ENCODE peak calls at places on chromosomes 16 and 17, in four cellular contexts. L, O, E and Z are unnamed samples.

GRCh38 chr16:9256196-9256595 is 164.8 kb downstream of the HAPSTR1 start:
- DNase-seq in O (no peak), E (peak; percentile 57), L (no peak), Z (no peak)

GRCh38 chr17:33976816-33977215 is 278.3 kb upstream of the CCL2 start:
- DNase-seq in O (no peak), E (no peak), L (no peak), Z (no peak)

GRCh38 chr16:4330277-4330882 is 14.5 kb downstream of the GLIS2 start:
- DNase-seq in O (peak; percentile 76), E (peak; percentile 91), L (peak; percentile 84), Z (no peak)

GRCh38 chr16:89027281-89027680 is 50.3 kb upstream of the CBFA2T3 start:
- DNase-seq in L (no peak), E (no peak), O (no peak), Z (no peak)

GRCh38 chr16:87101903-87102302 is 215.3 kb downstream of the C16orf95 start:
- DNase-seq in O (peak; percentile 65), E (no peak), L (no peak), Z (no peak)

GRCh38 chr16:85851034-85851780 is 47.8 kb upstream of the IRF8 start:
- DNase-seq in E (peak; percentile 43), L (no peak), O (no peak), Z (peak; percentile 9)

GRCh38 chr17:596763-597644 is 117.6 kb downstream of the VPS53 start:
- DNase-seq in E (no peak), O (peak; percentile 28), L (no peak), Z (peak; percentile 86)

GRCh38 chr16:57634171-57634570 is 5.7 kb downstream of the ADGRG1 start:
- DNase-seq in L (no peak), E (no peak), O (no peak), Z (no peak)

GRCh38 chr17:81311954-81312353 is 16.8 kb upstream of the SLC38A10 start:
- DNase-seq in O (no peak), E (no peak), L (no peak), Z (no peak)

GRCh38 chr17:79335456-79335855 is 260.8 kb downstream of the ENGASE start:
- DNase-seq in L (no peak), O (no peak), E (no peak), Z (no peak)

GRCh38 chr17:20063665-20064648 is 54.8 kb downstream of the SPECC1 start:
- DNase-seq in O (peak; percentile 96), L (peak; percentile 64), E (peak; percentile 74), Z (peak; percentile 89)

GRCh38 chr16:69322343-69322742 is 8.0 kb downstream of the PDF start:
- DNase-seq in L (no peak), O (no peak), E (peak; percentile 42), Z (no peak)

GRCh38 chr17:40095944-40096791 is 4.2 kb downstream of the NR1D1 start:
- DNase-seq in L (peak; percentile 70), E (peak; percentile 93), O (no peak), Z (no peak)

GRCh38 chr17:80990921-80991644 is 558 bp upstream of the CHMP6 start:
- DNase-seq in E (no peak), L (no peak), O (no peak), Z (no peak)

GRCh38 chr17:63702223-63702577 is 2.3 kb upstream of the LIMD2 start:
- DNase-seq in O (no peak), L (no peak), E (peak; percentile 84), Z (no peak)

GRCh38 chr16:66603537-66604375 is 748 bp upstream of the CMTM3 start:
- DNase-seq in E (peak; percentile 85), O (peak; percentile 56), L (peak; percentile 66), Z (no peak)

GRCh38 chr16:13036600-13036999 is 135.2 kb downstream of the SHISA9 start:
- DNase-seq in L (peak; percentile 37), E (no peak), O (peak; percentile 18), Z (peak; percentile 5)

GRCh38 chr17:4499431-4500187 is 928 bp downstream of the SPNS2 start:
- DNase-seq in O (no peak), L (peak; percentile 42), E (no peak), Z (no peak)

GRCh38 chr17:42110301-42111264 is 1.9 kb downstream of the DHX58 start:
- DNase-seq in L (no peak), E (no peak), O (no peak), Z (no peak)

GRCh38 chr17:67157732-67158639 is 87.0 kb downstream of the HELZ start:
- DNase-seq in L (no peak), O (peak; percentile 55), E (no peak), Z (peak; percentile 13)

GRCh38 chr16:57145046-57145963 is 40.5 kb downstream of the PSME3IP1 start:
- DNase-seq in O (no peak), L (no peak), E (no peak), Z (no peak)

GRCh38 chr17:72430611-72431432 is 310.0 kb downstream of the SOX9 start:
- DNase-seq in O (no peak), L (no peak), E (peak; percentile 70), Z (no peak)
- TF ChIP-seq CTCF in O (peak; percentile 31), L (peak; percentile 26), E (peak; percentile 46), Z (no peak)

GRCh38 chr16:72983728-72984350 is 64.1 kb downstream of the ZFHX3 start:
- DNase-seq in O (no peak), L (no peak), E (peak; percentile 30), Z (no peak)

GRCh38 chr16:72983241-72983640 is 64.7 kb downstream of the ZFHX3 start:
- DNase-seq in L (no peak), O (no peak), E (peak; percentile 29), Z (no peak)

GRCh38 chr16:72986011-72986410 is 61.9 kb downstream of the ZFHX3 start:
- DNase-seq in E (peak; percentile 58), O (peak; percentile 72), L (peak; percentile 65), Z (no peak)

GRCh38 chr16:72987480-72987901 is 60.4 kb downstream of the ZFHX3 start:
- DNase-seq in L (no peak), O (no peak), E (peak; percentile 23), Z (peak; percentile 86)

DNA sequence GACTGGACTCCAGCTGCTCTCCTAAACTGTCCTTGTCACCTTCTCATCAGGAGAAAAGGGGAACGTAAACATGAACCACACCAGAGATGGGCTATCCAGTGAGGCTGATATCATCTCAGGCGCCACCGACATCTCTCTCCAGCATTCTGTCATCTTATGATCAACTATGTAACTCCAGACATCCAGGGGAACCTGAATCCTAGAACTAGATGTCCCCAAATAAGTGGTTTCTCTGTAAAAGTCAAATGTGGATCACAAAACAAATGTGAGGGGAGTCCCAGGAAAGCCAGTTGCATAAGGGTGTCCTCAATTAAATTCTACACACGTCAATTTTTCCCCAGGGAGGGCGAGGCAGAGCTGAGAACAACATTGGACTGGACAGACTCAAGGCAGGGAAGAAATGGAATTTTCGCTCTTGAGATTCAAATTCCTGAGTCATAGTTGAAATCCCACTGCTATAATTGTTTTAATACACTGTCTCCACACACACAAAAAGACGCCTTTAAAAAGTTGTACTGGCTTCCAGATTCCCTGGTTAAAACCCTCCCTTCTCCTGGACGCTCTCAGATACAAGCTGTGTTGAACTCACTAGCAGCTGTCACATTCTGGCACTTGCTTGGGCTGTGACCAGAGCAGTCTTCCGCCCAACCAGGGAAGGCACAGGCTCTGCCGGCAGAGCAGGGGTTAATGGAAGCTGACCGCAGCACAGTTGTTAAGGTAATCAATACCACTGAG is 62.6 kb downstream of the ZFHX3 start:
- DNase-seq in E (peak; percentile 62), L (peak; percentile 71), O (peak; percentile 81), Z (no peak)
- H3K4me3 ChIP-seq in E (no peak overlapping the region), L (no peak overlapping the region), O (peak overlapping the region; percentile 3), Z (no peak overlapping the region)

DNA sequence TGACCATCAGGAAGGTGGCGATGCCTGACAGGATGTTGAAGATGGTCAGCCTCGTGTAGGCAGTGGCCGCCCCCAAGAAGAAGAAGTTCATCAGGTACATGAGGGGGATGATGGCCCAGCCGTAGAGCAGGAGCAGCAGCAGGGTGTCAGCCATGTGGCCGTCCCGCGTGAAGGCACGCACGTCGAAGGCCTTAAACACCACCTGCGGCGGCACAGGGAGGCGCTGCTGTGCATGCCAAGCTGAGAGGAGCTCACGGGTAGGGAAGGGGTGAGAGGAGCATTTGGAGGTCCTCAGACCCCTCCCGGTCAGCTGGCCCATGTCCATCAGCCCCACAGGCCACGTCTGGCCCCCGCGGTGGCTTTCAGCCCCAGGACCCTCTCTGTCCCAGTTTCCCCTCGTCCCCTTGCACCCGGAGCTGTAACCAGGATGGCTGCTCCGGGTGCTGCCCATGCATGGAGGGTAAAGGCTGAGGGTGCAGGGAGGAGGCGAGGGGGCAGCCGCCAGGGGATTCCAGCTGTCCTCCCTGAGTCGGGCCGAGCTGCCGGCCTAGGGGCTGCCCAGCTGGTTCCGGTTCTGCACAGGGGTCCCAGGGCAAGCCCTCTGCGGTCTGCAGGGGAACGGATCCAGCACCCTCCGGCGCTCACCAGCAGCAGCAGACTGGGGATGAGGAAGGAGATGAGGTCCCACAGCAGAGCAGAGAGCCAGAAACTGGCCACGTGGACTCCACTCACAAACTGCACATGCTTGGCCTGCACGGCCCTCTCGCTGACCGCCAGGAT is 17.1 kb upstream of the RNPS1 start:
- DNase-seq in L (no peak), E (no peak), O (no peak), Z (no peak)
- H3K27me3 ChIP-seq in L (no peaks in the 10 kb centered on the region), E (no peaks in the 10 kb centered on the region), O (no peaks in the 10 kb centered on the region), Z (no peaks in the 10 kb centered on the region)

GRCh38 chr17:28551421-28552186 is 820 bp downstream of the UNC119 start:
- DNase-seq in O (no peak), E (no peak), L (no peak), Z (no peak)

GRCh38 chr17:28552201-28552999 is at the start of gene UNC119:
- DNase-seq in E (peak; percentile 92), L (peak; percentile 67), O (peak; percentile 55), Z (peak; percentile 38)

GRCh38 chr17:28553000-28553505 is 629 bp upstream of the UNC119 start:
- DNase-seq in O (no peak), L (no peak), E (no peak), Z (no peak)

GRCh38 chr17:28555022-28555421 is 2.6 kb upstream of the UNC119 start:
- DNase-seq in O (no peak), L (no peak), E (no peak), Z (no peak)

GRCh38 chr17:28554565-28554964 is 2.1 kb upstream of the UNC119 start:
- DNase-seq in E (no peak), O (no peak), L (no peak), Z (no peak)
- TF ChIP-seq CTCF in E (peak; percentile 5), O (peak; percentile 40), L (no peak), Z (no peak)

GRCh38 chr17:59669411-59669810 is 37.8 kb downstream of the PTRH2 start:
- DNase-seq in L (no peak), E (no peak), O (no peak), Z (no peak)
- H3K4me3 ChIP-seq in L (no peak overlapping the region), E (no peak overlapping the region), O (no peak overlapping the region), Z (no peak overlapping the region)

DNA sequence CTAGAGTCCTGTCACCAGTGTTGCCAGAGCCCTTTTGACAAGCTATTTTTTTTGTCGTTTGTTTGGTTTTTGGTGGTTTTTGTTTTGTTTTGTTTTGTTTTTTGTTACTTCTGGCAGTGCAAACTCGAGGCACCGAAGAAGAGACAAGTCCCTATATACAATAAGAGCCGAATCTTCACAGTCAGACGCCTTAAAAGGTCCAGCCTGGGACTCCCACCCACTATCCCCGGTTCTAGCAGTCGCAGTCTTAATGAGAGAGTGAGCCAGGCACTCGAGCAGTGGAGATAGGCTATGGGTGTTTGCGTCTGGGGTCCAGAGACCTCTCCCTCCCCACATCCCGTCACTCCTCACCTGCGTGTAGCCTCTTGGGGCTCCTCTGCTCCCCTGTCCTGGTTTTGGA is 1.9 kb downstream of the OR1F1 start:
- DNase-seq in O (no peak), L (no peak), E (no peak), Z (no peak)
- H3K27me3 ChIP-seq in O (peaks cover 4% of the 10 kb centered on the region), L (peaks cover 42% of the 10 kb centered on the region), E (peaks cover 55% of the 10 kb centered on the region), Z (no peaks in the 10 kb centered on the region)